ENCODE peak calls at places on chromosomes 2 and 18, in six cellular contexts. One of them, this sample, is unnamed.

GRCh38 chr2:196987654-196988364 is 61.3 kb upstream of the PGAP1 start:
- DNase-seq in transverse colon: no peak
- DNase-seq in AG08396: peak; percentile 73
- DNase-seq in HL-60: peak; percentile 66
- DNase-seq in NCI-H1105: peak; percentile 13
- DNase-seq in NCI-H1092 treated with DMSO at 0.1 percent for 48 hours: peak; percentile 74
- DNase-seq in this sample: no peak

GRCh38 chr18:13726228-13726971 is at the start of the genes FAM210A and RNMT:
- DNase-seq in NCI-H1105: peak; percentile 96
- DNase-seq in AG08396: peak; percentile 94
- DNase-seq in NCI-H1092 treated with DMSO at 0.1 percent for 48 hours: peak; percentile 87
- DNase-seq in HL-60: peak; percentile 99
- DNase-seq in transverse colon: peak; percentile 97
- DNase-seq in this sample: peak; percentile 97

GRCh38 chr2:11967946-11968465 is 221.6 kb downstream of the LPIN1 start:
- DNase-seq in NCI-H1105: peak; percentile 23
- DNase-seq in AG08396: no peak
- DNase-seq in transverse colon: no peak
- DNase-seq in HL-60: no peak
- DNase-seq in NCI-H1092 treated with DMSO at 0.1 percent for 48 hours: no peak
- DNase-seq in this sample: no peak

GRCh38 chr2:229273384-229274338 is 2.6 kb upstream of the PID1 start:
- DNase-seq in AG08396: peak; percentile 81
- DNase-seq in transverse colon: peak; percentile 86
- DNase-seq in HL-60: peak; percentile 28
- DNase-seq in NCI-H1092 treated with DMSO at 0.1 percent for 48 hours: peak; percentile 66
- DNase-seq in NCI-H1105: peak; percentile 69
- DNase-seq in this sample: no peak

GRCh38 chr2:193542762-193543161 is 1348.0 kb upstream of the TMEFF2 start:
- DNase-seq in AG08396: no peak
- DNase-seq in NCI-H1105: no peak
- DNase-seq in HL-60: no peak
- DNase-seq in NCI-H1092 treated with DMSO at 0.1 percent for 48 hours: peak; percentile 20
- DNase-seq in transverse colon: no peak
- DNase-seq in this sample: no peak

GRCh38 chr2:119234021-119235019 is 10.7 kb downstream of the STEAP3 start:
- DNase-seq in AG08396: no peak
- DNase-seq in HL-60: peak; percentile 16
- DNase-seq in NCI-H1105: no peak
- DNase-seq in transverse colon: no peak
- DNase-seq in NCI-H1092 treated with DMSO at 0.1 percent for 48 hours: peak; percentile 15
- DNase-seq in this sample: no peak

GRCh38 chr2:78035804-78036203 is 513.6 kb upstream of the LRRTM4 start:
- DNase-seq in AG08396: no peak
- DNase-seq in transverse colon: no peak
- DNase-seq in NCI-H1092 treated with DMSO at 0.1 percent for 48 hours: no peak
- DNase-seq in NCI-H1105: no peak
- DNase-seq in HL-60: no peak
- DNase-seq in this sample: no peak

GRCh38 chr2:85506768-85507181 is 32.2 kb upstream of the MAT2A start:
- DNase-seq in HL-60: no peak
- DNase-seq in NCI-H1105: no peak
- DNase-seq in transverse colon: no peak
- DNase-seq in NCI-H1092 treated with DMSO at 0.1 percent for 48 hours: no peak
- DNase-seq in AG08396: no peak
- DNase-seq in this sample: peak; percentile 31

GRCh38 chr18:35045808-35046207 is 4.6 kb downstream of the MAPRE2 start:
- DNase-seq in NCI-H1092 treated with DMSO at 0.1 percent for 48 hours: no peak
- DNase-seq in NCI-H1105: no peak
- DNase-seq in transverse colon: no peak
- DNase-seq in HL-60: no peak
- DNase-seq in AG08396: no peak
- DNase-seq in this sample: no peak

GRCh38 chr2:71683070-71683469 is 229.7 kb downstream of the DYSF start:
- DNase-seq in AG08396: no peak
- DNase-seq in NCI-H1105: no peak
- DNase-seq in NCI-H1092 treated with DMSO at 0.1 percent for 48 hours: no peak
- DNase-seq in HL-60: no peak
- DNase-seq in transverse colon: no peak
- DNase-seq in this sample: no peak

GRCh38 chr18:26703170-26703933 is 155.0 kb upstream of the KCTD1 start:
- DNase-seq in NCI-H1092 treated with DMSO at 0.1 percent for 48 hours: no peak
- DNase-seq in NCI-H1105: no peak
- DNase-seq in HL-60: no peak
- DNase-seq in transverse colon: peak; percentile 32
- DNase-seq in AG08396: no peak
- DNase-seq in this sample: no peak

GRCh38 chr18:3952031-3952430 is 502.1 kb downstream of the TGIF1 start:
- DNase-seq in AG08396: no peak
- DNase-seq in NCI-H1105: no peak
- DNase-seq in NCI-H1092 treated with DMSO at 0.1 percent for 48 hours: no peak
- DNase-seq in HL-60: no peak
- DNase-seq in transverse colon: no peak
- DNase-seq in this sample: no peak

GRCh38 chr2:149082781-149083180 is 44.3 kb downstream of the LYPD6B start:
- DNase-seq in transverse colon: no peak
- DNase-seq in HL-60: no peak
- DNase-seq in NCI-H1105: peak; percentile 31
- DNase-seq in AG08396: no peak
- DNase-seq in NCI-H1092 treated with DMSO at 0.1 percent for 48 hours: peak; percentile 32
- DNase-seq in this sample: no peak

GRCh38 chr2:65377556-65378307 is 54.7 kb downstream of the SPRED2 start:
- DNase-seq in HL-60: no peak
- DNase-seq in NCI-H1092 treated with DMSO at 0.1 percent for 48 hours: no peak
- DNase-seq in transverse colon: peak; percentile 47
- DNase-seq in NCI-H1105: no peak
- DNase-seq in AG08396: peak; percentile 45
- DNase-seq in this sample: no peak

GRCh38 chr2:182379235-182379634 is 47.6 kb downstream of the PDE1A start:
- DNase-seq in AG08396: no peak
- DNase-seq in NCI-H1105: peak; percentile 45
- DNase-seq in HL-60: no peak
- DNase-seq in NCI-H1092 treated with DMSO at 0.1 percent for 48 hours: peak; percentile 36
- DNase-seq in transverse colon: no peak
- DNase-seq in this sample: no peak

GRCh38 chr2:39913648-39914456 is 134.8 kb upstream of the THUMPD2 start:
- DNase-seq in AG08396: peak; percentile 52
- DNase-seq in NCI-H1105: peak; percentile 57
- DNase-seq in HL-60: peak; percentile 55
- DNase-seq in NCI-H1092 treated with DMSO at 0.1 percent for 48 hours: peak; percentile 58
- DNase-seq in transverse colon: no peak
- DNase-seq in this sample: no peak

GRCh38 chr2:217996345-217996744 is 6.5 kb downstream of the TNS1 start:
- DNase-seq in transverse colon: no peak
- DNase-seq in AG08396: no peak
- DNase-seq in NCI-H1092 treated with DMSO at 0.1 percent for 48 hours: no peak
- DNase-seq in NCI-H1105: no peak
- DNase-seq in HL-60: no peak
- DNase-seq in this sample: no peak

GRCh38 chr2:230938516-230939065 is 13.5 kb upstream of the GPR55 start:
- DNase-seq in NCI-H1105: no peak
- DNase-seq in HL-60: no peak
- DNase-seq in NCI-H1092 treated with DMSO at 0.1 percent for 48 hours: no peak
- DNase-seq in transverse colon: no peak
- DNase-seq in AG08396: no peak
- DNase-seq in this sample: peak; percentile 38

GRCh38 chr18:58455318-58455950 is 173.5 kb downstream of the ALPK2 start:
- DNase-seq in transverse colon: no peak
- DNase-seq in AG08396: no peak
- DNase-seq in NCI-H1092 treated with DMSO at 0.1 percent for 48 hours: no peak
- DNase-seq in HL-60: no peak
- DNase-seq in NCI-H1105: no peak
- DNase-seq in this sample: no peak

GRCh38 chr2:152304845-152305244 is 30.1 kb upstream of the FMNL2 start:
- DNase-seq in transverse colon: no peak
- DNase-seq in NCI-H1092 treated with DMSO at 0.1 percent for 48 hours: no peak
- DNase-seq in NCI-H1105: no peak
- DNase-seq in HL-60: no peak
- DNase-seq in AG08396: peak; percentile 38
- DNase-seq in this sample: no peak

GRCh38 chr2:8682719-8683667 is 1.1 kb downstream of the ID2 start:
- DNase-seq in HL-60: peak; percentile 65
- DNase-seq in AG08396: peak; percentile 60
- DNase-seq in transverse colon: peak; percentile 56
- DNase-seq in NCI-H1105: peak; percentile 36
- DNase-seq in NCI-H1092 treated with DMSO at 0.1 percent for 48 hours: peak; percentile 60
- DNase-seq in this sample: peak; percentile 76

GRCh38 chr2:223019390-223019930 is 32.5 kb upstream of the KCNE4 start:
- DNase-seq in NCI-H1105: no peak
- DNase-seq in HL-60: no peak
- DNase-seq in NCI-H1092 treated with DMSO at 0.1 percent for 48 hours: no peak
- DNase-seq in transverse colon: no peak
- DNase-seq in AG08396: no peak
- DNase-seq in this sample: no peak

GRCh38 chr2:9961014-9961413 is 9.5 kb downstream of the GRHL1 start:
- DNase-seq in AG08396: no peak
- DNase-seq in NCI-H1105: no peak
- DNase-seq in NCI-H1092 treated with DMSO at 0.1 percent for 48 hours: no peak
- DNase-seq in transverse colon: no peak
- DNase-seq in HL-60: no peak
- DNase-seq in this sample: no peak

GRCh38 chr2:52976132-52976949 is 791.3 kb upstream of the CHAC2 start:
- DNase-seq in transverse colon: no peak
- DNase-seq in NCI-H1092 treated with DMSO at 0.1 percent for 48 hours: no peak
- DNase-seq in NCI-H1105: no peak
- DNase-seq in HL-60: no peak
- DNase-seq in AG08396: no peak
- DNase-seq in this sample: no peak

GRCh38 chr2:237858294-237859081 is 935 bp upstream of the RAMP1 start:
- DNase-seq in AG08396: peak; percentile 90
- DNase-seq in NCI-H1105: no peak
- DNase-seq in HL-60: peak; percentile 79
- DNase-seq in NCI-H1092 treated with DMSO at 0.1 percent for 48 hours: peak; percentile 60
- DNase-seq in transverse colon: peak; percentile 64
- DNase-seq in this sample: no peak

GRCh38 chr18:24934231-24934932 is 417.6 kb downstream of the ZNF521 start:
- DNase-seq in transverse colon: no peak
- DNase-seq in NCI-H1092 treated with DMSO at 0.1 percent for 48 hours: no peak
- DNase-seq in HL-60: no peak
- DNase-seq in AG08396: no peak
- DNase-seq in NCI-H1105: no peak
- DNase-seq in this sample: no peak

GRCh38 chr2:84687498-84688149 is 171.3 kb downstream of the DNAH6 start:
- DNase-seq in AG08396: no peak
- DNase-seq in NCI-H1105: no peak
- DNase-seq in NCI-H1092 treated with DMSO at 0.1 percent for 48 hours: no peak
- DNase-seq in transverse colon: no peak
- DNase-seq in HL-60: no peak
- DNase-seq in this sample: no peak

GRCh38 chr2:158816797-158817196 is 21.7 kb downstream of the DAPL1 start:
- DNase-seq in AG08396: no peak
- DNase-seq in NCI-H1092 treated with DMSO at 0.1 percent for 48 hours: no peak
- DNase-seq in NCI-H1105: no peak
- DNase-seq in HL-60: no peak
- DNase-seq in transverse colon: no peak
- DNase-seq in this sample: no peak

GRCh38 chr2:75560768-75561565 is at the start of gene EVA1A:
- DNase-seq in NCI-H1092 treated with DMSO at 0.1 percent for 48 hours: peak; percentile 13
- DNase-seq in NCI-H1105: no peak
- DNase-seq in AG08396: peak; percentile 73
- DNase-seq in transverse colon: peak; percentile 10
- DNase-seq in HL-60: no peak
- DNase-seq in this sample: no peak

This sample was measured in coronary artery.